ENCODE peak calls at places on chromosomes 11 and 22, in six cellular contexts. K is lung, I is IMR-90, M is ascending aorta, G is PC-9, J is thoracic aorta. A is an unnamed sample.
A peak's percentile ranks its signal among the peaks of the same experiment; 100 is the strongest.

GRCh38 chr11:11179239-11179638 is 173.8 kb downstream of the CSNK2A3 start:
- DNase-seq in K (no peak), J (no peak), M (no peak), I (peak; percentile 82), G (no peak), A (peak; percentile 89)

GRCh38 chr11:67463680-67464410 is 5.2 kb downstream of the TMEM134 start:
- DNase-seq in G (peak; percentile 91), M (peak; percentile 84), J (no peak), I (no peak), K (peak; percentile 59), A (peak; percentile 49)

GRCh38 chr11:120108785-120109168 is 29.1 kb downstream of the TRIM29 start:
- DNase-seq in K (no peak), J (no peak), G (no peak), M (no peak), I (no peak), A (no peak)

GRCh38 chr11:128133501-128133900 is 453.9 kb downstream of the ETS1 start:
- DNase-seq in K (no peak), G (no peak), M (no peak), I (no peak), J (no peak), A (no peak)

GRCh38 chr11:5608778-5609177 is 12.3 kb downstream of the TRIM6 start:
- DNase-seq in K (no peak), G (no peak), J (no peak), I (peak; percentile 16), M (no peak), A (no peak)

GRCh38 chr11:121889931-121890330 is 226.1 kb downstream of the BLID start:
- DNase-seq in G (no peak), M (no peak), I (peak; percentile 73), J (no peak), K (no peak), A (peak; percentile 89)

GRCh38 chr22:23692598-23693291 is 1.9 kb downstream of the RGL4 start:
- DNase-seq in J (no peak), I (no peak), K (no peak), M (peak; percentile 35), G (no peak), A (no peak)

GRCh38 chr11:8032576-8033311 is 45.6 kb downstream of the EIF3F start:
- DNase-seq in G (no peak), M (peak; percentile 39), J (no peak), K (no peak), I (no peak), A (no peak)

GRCh38 chr11:32982626-32983025 is 33.1 kb upstream of the DEPDC7 start:
- DNase-seq in G (no peak), J (no peak), M (no peak), K (no peak), I (no peak), A (no peak)

GRCh38 chr11:119373917-119374631 is 7.4 kb downstream of the USP2 start:
- DNase-seq in M (peak; percentile 89), I (peak; percentile 75), G (peak; percentile 76), J (no peak), K (peak; percentile 74), A (peak; percentile 83)

GRCh38 chr11:128852327-128853023 is 14.6 kb downstream of the KCNJ1 start:
- DNase-seq in J (no peak), G (no peak), M (no peak), I (no peak), K (no peak), A (no peak)

GRCh38 chr11:44842219-44842618 is 108.5 kb downstream of the TP53I11 start:
- DNase-seq in J (no peak), I (peak; percentile 96), G (no peak), M (no peak), K (no peak), A (peak; percentile 95)

GRCh38 chr11:35950082-35950481 is 6.2 kb downstream of the LDLRAD3 start:
- DNase-seq in G (no peak), K (no peak), I (no peak), M (no peak), J (no peak), A (no peak)

GRCh38 chr11:133518702-133519264 is 13.5 kb downstream of the OPCML start:
- DNase-seq in G (no peak), K (no peak), M (no peak), I (no peak), J (no peak), A (no peak)

GRCh38 chr11:116579857-116580727 is 192.7 kb downstream of the BUD13 start:
- DNase-seq in J (no peak), I (no peak), K (no peak), M (no peak), G (no peak), A (peak; percentile 12)

GRCh38 chr22:22076937-22077703 is 94.5 kb upstream of the TOP3B start:
- DNase-seq in M (no peak), G (no peak), I (peak; percentile 26), J (no peak), K (no peak), A (peak; percentile 18)

GRCh38 chr22:37241351-37242142 is 2.5 kb downstream of the RAC2 start:
- DNase-seq in M (no peak), J (no peak), I (no peak), K (no peak), G (no peak), A (no peak)

GRCh38 chr11:73528877-73529530 is 68.9 kb downstream of the FAM168A start:
- DNase-seq in G (no peak), K (no peak), M (no peak), I (no peak), J (no peak), A (no peak)

GRCh38 chr11:41377709-41378394 is 81.6 kb downstream of the LRRC4C start:
- DNase-seq in K (no peak), J (no peak), I (no peak), G (no peak), M (no peak), A (no peak)

GRCh38 chr11:8533332-8533731 is 60.7 kb downstream of the STK33 start:
- DNase-seq in J (no peak), I (no peak), M (no peak), G (no peak), K (no peak), A (no peak)

GRCh38 chr22:37154925-37155712 is 5.4 kb upstream of the IL2RB start:
- DNase-seq in M (no peak), G (no peak), I (no peak), J (no peak), K (no peak), A (no peak)

GRCh38 chr22:27435839-27436581 is 365.5 kb downstream of the MN1 start:
- DNase-seq in M (no peak), J (no peak), G (no peak), I (peak; percentile 65), K (peak; percentile 31), A (peak; percentile 86)

GRCh38 chr11:71451596-71452353 is 1.2 kb upstream of the NADSYN1 start:
- DNase-seq in I (no peak), M (no peak), G (peak; percentile 34), K (no peak), J (no peak), A (no peak)
- H3K4me1 ChIP-seq in I (peaks cover 9% of the 10 kb centered on the region), M (peaks cover 3% of the 10 kb centered on the region), G (peaks cover 43% of the 10 kb centered on the region), K (peaks cover 7% of the 10 kb centered on the region), J (peaks cover 11% of the 10 kb centered on the region), A (peaks cover 4% of the 10 kb centered on the region)

DNA sequence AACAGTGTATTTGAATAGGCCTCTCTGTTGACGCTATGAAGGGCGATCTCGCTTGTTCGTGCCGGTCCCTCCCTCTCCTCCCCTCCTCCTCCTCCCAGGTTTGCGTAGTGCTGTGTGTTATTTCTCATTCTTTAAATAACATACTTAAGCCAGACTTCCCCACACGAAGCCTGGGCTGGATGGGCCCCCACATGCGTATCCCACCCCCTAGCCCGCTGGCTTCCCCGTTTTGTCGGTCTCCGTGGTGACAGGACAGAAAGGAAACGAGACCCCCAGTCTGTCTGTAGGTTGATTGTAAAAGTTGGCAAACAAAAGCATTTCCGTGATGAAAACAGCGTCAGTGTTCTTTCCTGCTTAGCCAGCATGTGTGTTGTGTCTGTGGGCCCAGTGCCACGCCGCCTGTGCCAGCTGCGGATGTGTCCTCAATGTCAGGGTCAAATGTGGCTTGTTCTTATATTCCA is 27.3 kb downstream of the FAM118A start:
- DNase-seq in G (no peak), J (peak; percentile 66), M (peak; percentile 87), K (no peak), I (no peak), A (peak; percentile 8)
- H3K27ac ChIP-seq in G (no peak overlapping the region), J (peak overlapping the region; percentile 59), M (peak overlapping the region; percentile 54), K (peak overlapping the region; percentile 55), I (no peak overlapping the region), A (no peak overlapping the region)

GRCh38 chr11:58576792-58577440 is 1.3 kb upstream of the LPXN start:
- DNase-seq in I (peak; percentile 66), G (no peak), K (no peak), M (no peak), J (no peak), A (peak; percentile 73)

GRCh38 chr11:58573451-58574104 is 2.1 kb downstream of the LPXN start:
- DNase-seq in I (peak; percentile 85), G (peak; percentile 59), J (peak; percentile 40), K (no peak), M (peak; percentile 89), A (peak; percentile 95)

GRCh38 chr11:58577441-58578135 is 1.3 kb upstream of the ZFP91 start:
- DNase-seq in G (no peak), J (peak; percentile 29), K (peak; percentile 61), I (peak; percentile 97), M (peak; percentile 84), A (peak; percentile 95)

GRCh38 chr11:58575377-58576020 is at the start of gene LPXN:
- DNase-seq in K (no peak), I (peak; percentile 63), M (no peak), J (no peak), G (no peak), A (peak; percentile 95)

DNA sequence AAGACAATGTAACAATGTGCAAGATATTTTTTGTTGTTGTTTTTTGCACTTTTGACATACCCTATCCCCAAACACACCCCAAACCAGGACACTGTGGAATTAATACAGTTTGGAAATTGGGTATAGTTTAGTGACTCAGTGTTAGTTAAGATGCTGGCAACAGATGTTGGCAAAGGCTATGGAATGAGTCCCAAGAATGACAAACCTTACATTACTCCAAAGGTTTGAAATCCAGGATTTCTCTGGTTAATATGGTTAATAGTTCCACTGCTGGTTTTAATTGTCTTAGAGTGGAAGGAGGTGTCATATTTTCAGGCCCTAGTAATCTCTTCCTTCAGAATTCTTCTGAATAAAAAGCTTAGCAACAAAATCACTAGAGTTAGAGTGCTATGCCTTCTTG is 805 bp downstream of the LPXN start:
- DNase-seq in M (no peak), K (no peak), J (no peak), I (peak; percentile 61), G (no peak), A (peak; percentile 88)
- H3K4me1 ChIP-seq in M (peaks cover 7% of the 10 kb centered on the region), K (peaks cover 7% of the 10 kb centered on the region), J (peaks cover 40% of the 10 kb centered on the region), I (peaks cover 15% of the 10 kb centered on the region), G (peaks cover 48% of the 10 kb centered on the region), A (peaks cover 37% of the 10 kb centered on the region)

DNA sequence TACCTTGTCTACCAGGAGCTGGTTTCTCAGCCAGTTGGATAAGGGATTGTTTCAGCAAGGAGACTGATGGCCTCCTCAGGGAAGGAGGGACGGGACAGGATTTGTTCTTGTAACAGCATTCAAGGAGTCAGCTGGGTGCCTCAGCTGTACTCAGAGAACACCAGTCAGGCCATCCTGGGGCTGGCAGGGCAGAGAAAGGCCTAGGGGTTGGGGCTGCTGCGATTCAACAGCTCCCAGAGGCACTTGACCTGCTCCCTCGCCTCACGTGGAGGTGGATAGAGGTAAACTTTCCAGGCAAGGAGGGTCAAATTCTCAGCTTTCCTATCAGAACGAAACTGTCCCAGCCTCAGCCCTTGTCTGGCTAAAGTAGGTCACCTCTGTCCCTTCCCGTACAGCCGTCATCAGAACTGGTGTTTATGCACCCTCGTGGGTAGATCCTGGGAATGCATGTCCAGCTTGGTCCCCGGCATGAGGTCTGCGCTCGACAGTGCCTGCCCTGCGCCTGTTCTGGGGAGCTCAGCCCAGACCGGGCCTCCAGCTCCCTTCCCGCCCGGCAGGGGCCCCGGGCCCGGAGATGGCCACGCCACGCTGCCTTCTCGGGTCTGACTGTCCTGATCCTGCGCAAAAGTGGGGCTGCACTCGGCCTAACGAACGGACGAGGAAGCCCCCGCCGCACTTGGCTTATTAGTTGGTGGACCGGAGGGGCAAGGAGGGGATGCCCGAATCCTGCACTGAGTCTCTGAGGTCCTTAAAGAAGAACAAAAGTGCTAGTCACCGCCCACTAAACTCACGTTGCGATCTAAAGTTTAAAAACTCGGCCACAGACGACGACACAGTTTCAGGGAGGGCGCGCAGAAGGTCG is 762 bp upstream of the CCDC134 start:
- DNase-seq in I (no peak), K (peak; percentile 33), J (no peak), G (no peak), M (peak; percentile 66), A (peak; percentile 57)
- H3K27ac ChIP-seq in I (peak overlapping the region; percentile 71), K (peak overlapping the region; percentile 94), J (peak overlapping the region; percentile 72), G (peak overlapping the region; percentile 46), M (peak overlapping the region; percentile 77), A (peak overlapping the region; percentile 52)